ENCODE peak calls at places on chromosomes 12 and 14, in eight cellular contexts. I, K, N, D, Y, L, C and G are unnamed samples.

GRCh38 chr12:103627189-103627855 is 40.2 kb downstream of the STAB2 start:
- DNase-seq in I (no peak), K (no peak), N (no peak), D (no peak), Y (no peak), L (no peak), C (no peak), G (no peak)

GRCh38 chr12:49233842-49234526 is 30.9 kb upstream of the TUBA1C start:
- DNase-seq in I (no peak), K (no peak), N (no peak), D (peak), Y (no peak), L (no peak), C (no peak), G (peak)

GRCh38 chr12:52201520-52201839 is 9.7 kb upstream of the KRT80 start:
- DNase-seq in I (no peak), K (no peak), N (no peak), D (no peak), Y (no peak), L (no peak), C (no peak), G (no peak)

GRCh38 chr12:66398931-66399625 is 96.8 kb downstream of the HELB start:
- DNase-seq in I (peak), K (no peak), N (no peak), D (no peak), Y (no peak), L (no peak), C (peak), G (no peak)

GRCh38 chr14:73295198-73295796 is 58.0 kb downstream of the PAPLN start:
- DNase-seq in I (peak), K (peak), N (peak), D (no peak), Y (no peak), L (no peak), C (peak), G (no peak)

GRCh38 chr14:100067971-100068959 is 3.0 kb downstream of the EVL start:
- DNase-seq in I (peak), K (peak), N (no peak), D (peak), Y (no peak), L (no peak), C (peak), G (no peak)

GRCh38 chr14:68687746-68688145 is 105.1 kb downstream of the ZFP36L1 start:
- DNase-seq in I (peak), K (peak), N (no peak), D (no peak), Y (no peak), L (peak), C (peak), G (no peak)

GRCh38 chr14:22981090-22982012 is 1.0 kb downstream of the AJUBA start:
- DNase-seq in I (no peak), K (peak), N (no peak), D (peak), Y (no peak), L (no peak), C (peak), G (peak)

GRCh38 chr12:93803408-93803807 is 126.2 kb downstream of the CRADD start:
- DNase-seq in I (peak), K (peak), N (peak), D (no peak), Y (no peak), L (no peak), C (peak), G (no peak)

GRCh38 chr14:20907214-20907613 is 16.0 kb downstream of the RNASE3 start:
- DNase-seq in I (no peak), K (peak), N (no peak), D (no peak), Y (no peak), L (no peak), C (no peak), G (no peak)

GRCh38 chr14:72608391-72609204 is 285.3 kb downstream of the DPF3 start:
- DNase-seq in I (peak), K (peak), N (no peak), D (no peak), Y (no peak), L (peak), C (peak), G (peak)

GRCh38 chr14:22753586-22753985 is 12.9 kb upstream of the OXA1L start:
- DNase-seq in I (no peak), K (no peak), N (no peak), D (no peak), Y (no peak), L (no peak), C (no peak), G (no peak)

GRCh38 chr12:6791931-6792520 is 2.7 kb downstream of the CD4 start:
- DNase-seq in I (no peak), K (no peak), N (no peak), D (no peak), Y (no peak), L (no peak), C (no peak), G (no peak)

GRCh38 chr12:123499332-123499731 is 34.2 kb downstream of the RILPL1 start:
- DNase-seq in I (no peak), K (no peak), N (no peak), D (no peak), Y (no peak), L (no peak), C (no peak), G (no peak)

GRCh38 chr12:6869049-6870021 is 2.0 kb downstream of the TPI1 start:
- DNase-seq in I (peak), K (peak), N (peak), D (peak), Y (no peak), L (peak), C (peak), G (peak)

GRCh38 chr14:94722397-94722796 is 47.5 kb downstream of the GSC start:
- DNase-seq in I (no peak), K (no peak), N (no peak), D (no peak), Y (no peak), L (no peak), C (no peak), G (no peak)

GRCh38 chr12:52521581-52522266 is 1.5 kb upstream of the KRT5 start:
- DNase-seq in I (peak), K (peak), N (no peak), D (no peak), Y (no peak), L (no peak), C (peak), G (peak)

GRCh38 chr14:35254736-35255135 is 37.4 kb upstream of the PSMA6 start:
- DNase-seq in I (no peak), K (peak), N (no peak), D (no peak), Y (no peak), L (no peak), C (no peak), G (no peak)

GRCh38 chr12:69563166-69563762 is 22.0 kb upstream of the CCT2 start:
- DNase-seq in I (no peak), K (no peak), N (no peak), D (no peak), Y (no peak), L (no peak), C (no peak), G (no peak)

GRCh38 chr12:110246690-110247339 is 34.2 kb upstream of the ATP2A2 start:
- DNase-seq in I (no peak), K (no peak), N (peak), D (no peak), Y (no peak), L (no peak), C (no peak), G (no peak)

GRCh38 chr12:65868133-65868705 is 43.9 kb downstream of the HMGA2 start:
- DNase-seq in I (peak), K (peak), N (no peak), D (no peak), Y (no peak), L (peak), C (peak), G (no peak)

GRCh38 chr14:87960013-87960787 is 32.8 kb downstream of the GALC start:
- DNase-seq in I (no peak), K (no peak), N (no peak), D (no peak), Y (no peak), L (no peak), C (no peak), G (no peak)

GRCh38 chr12:116257213-116257612 is 20.3 kb downstream of the MED13L start:
- DNase-seq in I (no peak), K (peak), N (no peak), D (no peak), Y (no peak), L (no peak), C (no peak), G (no peak)

GRCh38 chr12:47949441-47950341 is 13.7 kb upstream of the TMEM106C start:
- DNase-seq in I (peak), K (peak), N (peak), D (peak), Y (peak), L (no peak), C (peak), G (peak)

GRCh38 chr14:93103392-93104080 is 12.2 kb downstream of the ITPK1 start:
- DNase-seq in I (peak), K (peak), N (no peak), D (peak), Y (no peak), L (no peak), C (peak), G (no peak)

GRCh38 chr12:116370004-116370404 is 92.5 kb upstream of the MED13L start:
- DNase-seq in I (peak), K (no peak), N (no peak), D (no peak), Y (no peak), L (no peak), C (peak), G (no peak)

GRCh38 chr12:52391618-52392002 is 6.2 kb upstream of the KRT84 start:
- DNase-seq in I (peak), K (peak), N (no peak), D (no peak), Y (no peak), L (no peak), C (peak), G (no peak)

GRCh38 chr12:73726881-73727280 is 810.8 kb upstream of the ATXN7L3B start:
- DNase-seq in I (no peak), K (peak), N (no peak), D (no peak), Y (no peak), L (no peak), C (no peak), G (no peak)

GRCh38 chr12:116336542-116337065 is 59.1 kb upstream of the MED13L start:
- DNase-seq in I (peak), K (no peak), N (no peak), D (peak), Y (no peak), L (no peak), C (no peak), G (no peak)

GRCh38 chr14:76237349-76237990 is 85.7 kb downstream of the GPATCH2L start:
- DNase-seq in I (no peak), K (no peak), N (no peak), D (no peak), Y (no peak), L (no peak), C (no peak), G (no peak)

GRCh38 chr14:75144944-75145343 is 18.1 kb upstream of the NEK9 start:
- DNase-seq in I (no peak), K (no peak), N (no peak), D (no peak), Y (no peak), L (no peak), C (no peak), G (no peak)